ENCODE peak calls at places on chromosomes 2 and 18, in nine cellular contexts. One of them, this sample, is unnamed.

GRCh38 chr2:174681983-174682577 is 82.2 kb downstream of the CHRNA1 start:
- DNase-seq in esophagus squamous epithelium: no peak
- DNase-seq in ovary: peak; percentile 40
- DNase-seq in adrenal gland: no peak
- DNase-seq in breast epithelium: no peak
- DNase-seq in K562: no peak
- DNase-seq in right lobe of liver: peak; percentile 47
- DNase-seq in uterus: peak; percentile 47
- DNase-seq in stomach: peak; percentile 35
- DNase-seq in this sample: peak; percentile 78

GRCh38 chr2:61179701-61180639 is 18.0 kb downstream of the C2orf74 start:
- DNase-seq in esophagus squamous epithelium: no peak
- DNase-seq in ovary: peak; percentile 73
- DNase-seq in adrenal gland: peak; percentile 93
- DNase-seq in breast epithelium: no peak
- DNase-seq in K562: no peak
- DNase-seq in right lobe of liver: no peak
- DNase-seq in uterus: peak; percentile 67
- DNase-seq in stomach: peak; percentile 79
- DNase-seq in this sample: peak; percentile 92

GRCh38 chr2:111247491-111247890 is 126.8 kb downstream of the BCL2L11 start:
- DNase-seq in esophagus squamous epithelium: no peak
- DNase-seq in ovary: no peak
- DNase-seq in adrenal gland: no peak
- DNase-seq in breast epithelium: no peak
- DNase-seq in K562: no peak
- DNase-seq in right lobe of liver: no peak
- DNase-seq in uterus: no peak
- DNase-seq in stomach: no peak
- DNase-seq in this sample: no peak

GRCh38 chr18:524496-524895 is 24.0 kb upstream of the COLEC12 start:
- DNase-seq in esophagus squamous epithelium: no peak
- DNase-seq in ovary: no peak
- DNase-seq in adrenal gland: no peak
- DNase-seq in breast epithelium: no peak
- DNase-seq in K562: no peak
- DNase-seq in right lobe of liver: no peak
- DNase-seq in uterus: no peak
- DNase-seq in stomach: no peak
- DNase-seq in this sample: no peak

GRCh38 chr18:32289480-32290075 is 99.7 kb downstream of the MEP1B start:
- DNase-seq in esophagus squamous epithelium: no peak
- DNase-seq in ovary: peak; percentile 51
- DNase-seq in adrenal gland: no peak
- DNase-seq in breast epithelium: no peak
- DNase-seq in K562: no peak
- DNase-seq in right lobe of liver: no peak
- DNase-seq in uterus: no peak
- DNase-seq in stomach: peak; percentile 54
- DNase-seq in this sample: no peak

GRCh38 chr2:158184556-158185343 is 83.1 kb downstream of the UPP2 start:
- DNase-seq in esophagus squamous epithelium: no peak
- DNase-seq in ovary: no peak
- DNase-seq in adrenal gland: no peak
- DNase-seq in breast epithelium: no peak
- DNase-seq in K562: no peak
- DNase-seq in right lobe of liver: no peak
- DNase-seq in uterus: no peak
- DNase-seq in stomach: no peak
- DNase-seq in this sample: no peak

GRCh38 chr2:3041841-3042600 is 335.6 kb downstream of the EIPR1 start:
- DNase-seq in esophagus squamous epithelium: no peak
- DNase-seq in ovary: no peak
- DNase-seq in adrenal gland: peak; percentile 70
- DNase-seq in breast epithelium: no peak
- DNase-seq in K562: no peak
- DNase-seq in right lobe of liver: no peak
- DNase-seq in uterus: peak; percentile 20
- DNase-seq in stomach: no peak
- DNase-seq in this sample: no peak

GRCh38 chr18:46767217-46767616 is 10.4 kb upstream of the ST8SIA5 start:
- DNase-seq in esophagus squamous epithelium: no peak
- DNase-seq in ovary: no peak
- DNase-seq in adrenal gland: no peak
- DNase-seq in breast epithelium: no peak
- DNase-seq in K562: peak; percentile 27
- DNase-seq in right lobe of liver: no peak
- DNase-seq in uterus: no peak
- DNase-seq in stomach: no peak
- DNase-seq in this sample: no peak

GRCh38 chr2:224302952-224303351 is 99.0 kb downstream of the FAM124B start:
- DNase-seq in esophagus squamous epithelium: no peak
- DNase-seq in ovary: no peak
- DNase-seq in adrenal gland: no peak
- DNase-seq in breast epithelium: no peak
- DNase-seq in K562: no peak
- DNase-seq in right lobe of liver: no peak
- DNase-seq in uterus: no peak
- DNase-seq in stomach: no peak
- DNase-seq in this sample: no peak

GRCh38 chr18:61896767-61897166 is 4.0 kb upstream of the RNF152 start:
- DNase-seq in esophagus squamous epithelium: no peak
- DNase-seq in ovary: peak; percentile 45
- DNase-seq in adrenal gland: peak; percentile 80
- DNase-seq in breast epithelium: peak; percentile 85
- DNase-seq in K562: no peak
- DNase-seq in right lobe of liver: peak; percentile 54
- DNase-seq in uterus: peak; percentile 82
- DNase-seq in stomach: no peak
- DNase-seq in this sample: peak; percentile 90

GRCh38 chr2:237691908-237692600 is 64.7 kb downstream of the LRRFIP1 start:
- DNase-seq in esophagus squamous epithelium: peak; percentile 85
- DNase-seq in ovary: peak; percentile 97
- DNase-seq in adrenal gland: peak; percentile 97
- DNase-seq in breast epithelium: peak; percentile 92
- DNase-seq in K562: peak; percentile 95
- DNase-seq in right lobe of liver: peak; percentile 100
- DNase-seq in uterus: peak; percentile 96
- DNase-seq in stomach: peak; percentile 97
- DNase-seq in this sample: peak; percentile 99

DNA sequence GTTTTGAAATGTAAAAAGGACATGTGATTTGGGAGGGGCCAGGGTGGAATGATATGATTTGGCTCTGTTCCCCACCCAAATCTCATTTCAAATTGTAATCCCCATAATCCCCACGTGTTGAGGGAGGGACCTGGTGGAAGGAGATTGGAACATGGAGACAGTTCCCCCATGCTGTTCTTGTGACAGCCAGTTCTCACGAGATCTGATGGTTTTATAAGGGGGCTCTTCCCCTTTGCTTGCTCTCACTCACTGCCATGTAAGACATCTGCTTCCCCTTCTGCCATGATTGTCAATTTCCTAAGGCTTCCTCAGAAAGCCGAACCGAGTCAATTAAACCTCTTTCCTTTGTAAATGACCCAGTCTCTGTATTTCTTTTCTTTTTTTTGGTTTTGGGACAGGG is 39.2 kb downstream of the FECH start:
- DNase-seq in esophagus squamous epithelium: no peak
- DNase-seq in ovary: no peak
- DNase-seq in adrenal gland: no peak
- DNase-seq in breast epithelium: no peak
- DNase-seq in K562: no peak
- DNase-seq in right lobe of liver: no peak
- DNase-seq in uterus: no peak
- DNase-seq in stomach: no peak
- DNase-seq in this sample: no peak
- TF ChIP-seq POLR2A in esophagus squamous epithelium: no peak
- TF ChIP-seq POLR2A in ovary: no peak
- TF ChIP-seq POLR2A in adrenal gland: no peak
- TF ChIP-seq POLR2A in breast epithelium: no peak
- TF ChIP-seq POLR2A in K562: peak; percentile 46
- TF ChIP-seq POLR2A in right lobe of liver: no peak
- TF ChIP-seq POLR2A in uterus: no peak
- TF ChIP-seq POLR2A in stomach: no peak
- TF ChIP-seq POLR2A in this sample: no peak

GRCh38 chr2:20615046-20615465 is 35.8 kb downstream of the HS1BP3 start:
- DNase-seq in esophagus squamous epithelium: no peak
- DNase-seq in ovary: no peak
- DNase-seq in adrenal gland: no peak
- DNase-seq in breast epithelium: no peak
- DNase-seq in K562: no peak
- DNase-seq in right lobe of liver: peak; percentile 14
- DNase-seq in uterus: no peak
- DNase-seq in stomach: no peak
- DNase-seq in this sample: no peak
- TF ChIP-seq CTCF in esophagus squamous epithelium: no peak
- TF ChIP-seq CTCF in ovary: no peak
- TF ChIP-seq CTCF in adrenal gland: no peak
- TF ChIP-seq CTCF in breast epithelium: no peak
- TF ChIP-seq CTCF in K562: no peak
- TF ChIP-seq CTCF in right lobe of liver: no peak
- TF ChIP-seq CTCF in uterus: no peak
- TF ChIP-seq CTCF in stomach: no peak
- TF ChIP-seq CTCF in this sample: no peak

GRCh38 chr18:78970774-78971333 is 8.8 kb upstream of the SALL3 start:
- DNase-seq in esophagus squamous epithelium: no peak
- DNase-seq in ovary: no peak
- DNase-seq in adrenal gland: no peak
- DNase-seq in breast epithelium: no peak
- DNase-seq in K562: no peak
- DNase-seq in right lobe of liver: no peak
- DNase-seq in uterus: no peak
- DNase-seq in stomach: no peak
- DNase-seq in this sample: no peak

GRCh38 chr18:78972385-78972918 is 7.2 kb upstream of the SALL3 start:
- DNase-seq in esophagus squamous epithelium: no peak
- DNase-seq in ovary: no peak
- DNase-seq in adrenal gland: no peak
- DNase-seq in breast epithelium: no peak
- DNase-seq in K562: no peak
- DNase-seq in right lobe of liver: no peak
- DNase-seq in uterus: no peak
- DNase-seq in stomach: no peak
- DNase-seq in this sample: no peak

GRCh38 chr18:78973357-78974083 is 6.1 kb upstream of the SALL3 start:
- DNase-seq in esophagus squamous epithelium: no peak
- DNase-seq in ovary: no peak
- DNase-seq in adrenal gland: no peak
- DNase-seq in breast epithelium: no peak
- DNase-seq in K562: no peak
- DNase-seq in right lobe of liver: no peak
- DNase-seq in uterus: no peak
- DNase-seq in stomach: no peak
- DNase-seq in this sample: no peak

GRCh38 chr18:78972930-78973331 is 6.7 kb upstream of the SALL3 start:
- DNase-seq in esophagus squamous epithelium: no peak
- DNase-seq in ovary: no peak
- DNase-seq in adrenal gland: no peak
- DNase-seq in breast epithelium: no peak
- DNase-seq in K562: no peak
- DNase-seq in right lobe of liver: no peak
- DNase-seq in uterus: no peak
- DNase-seq in stomach: no peak
- DNase-seq in this sample: no peak

DNA sequence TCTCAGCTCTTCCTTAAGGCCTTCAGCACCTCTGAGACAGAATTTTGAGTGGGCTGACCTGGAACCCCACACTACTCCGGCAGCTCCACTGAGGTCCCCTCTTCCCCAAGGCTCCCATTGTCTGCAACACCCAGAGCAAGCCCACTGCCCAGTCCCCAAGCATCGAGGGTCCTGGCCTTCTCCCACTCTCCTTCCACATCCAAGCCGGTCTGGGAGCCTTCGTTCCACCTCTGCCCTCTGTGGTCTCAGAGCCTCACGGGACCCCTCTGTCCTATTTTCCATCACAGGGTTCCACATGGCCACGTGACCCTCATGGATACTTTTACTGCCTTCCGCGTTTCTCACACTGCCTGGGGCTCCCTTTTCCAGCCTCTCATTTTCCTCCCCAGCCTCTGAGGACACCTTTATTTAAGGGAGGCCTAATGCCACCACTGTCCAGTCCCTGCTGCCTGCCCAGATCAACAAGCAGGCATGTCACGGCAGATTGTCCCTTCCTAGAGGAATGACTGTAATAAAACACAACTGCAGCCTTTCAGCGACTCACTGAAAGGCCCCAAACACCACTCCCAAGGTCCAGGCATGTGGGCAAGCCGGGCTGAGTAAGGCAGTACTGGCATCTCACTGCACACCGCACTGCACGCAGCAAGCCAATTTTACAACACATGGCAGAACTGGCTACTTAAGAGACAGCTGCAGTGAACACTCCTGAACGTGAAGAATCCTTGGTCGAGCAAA is 7.9 kb upstream of the SALL3 start:
- DNase-seq in esophagus squamous epithelium: no peak
- DNase-seq in ovary: no peak
- DNase-seq in adrenal gland: no peak
- DNase-seq in breast epithelium: no peak
- DNase-seq in K562: no peak
- DNase-seq in right lobe of liver: no peak
- DNase-seq in uterus: no peak
- DNase-seq in stomach: no peak
- DNase-seq in this sample: no peak
- H3K27me3 ChIP-seq in esophagus squamous epithelium: peaks cover 91% of the 10 kb centered on the region
- H3K27me3 ChIP-seq in ovary: no peaks in the 10 kb centered on the region
- H3K27me3 ChIP-seq in adrenal gland: peaks cover 56% of the 10 kb centered on the region
- H3K27me3 ChIP-seq in breast epithelium: peaks cover 82% of the 10 kb centered on the region
- H3K27me3 ChIP-seq in K562: no peaks in the 10 kb centered on the region
- H3K27me3 ChIP-seq in right lobe of liver: peaks cover 10% of the 10 kb centered on the region
- H3K27me3 ChIP-seq in uterus: peaks cover 32% of the 10 kb centered on the region
- H3K27me3 ChIP-seq in stomach: peaks cover 20% of the 10 kb centered on the region
- H3K27me3 ChIP-seq in this sample: peaks cover 91% of the 10 kb centered on the region

GRCh38 chr2:164935467-164935807 is 19.9 kb downstream of the SLC38A11 start:
- DNase-seq in esophagus squamous epithelium: no peak
- DNase-seq in ovary: no peak
- DNase-seq in adrenal gland: no peak
- DNase-seq in breast epithelium: no peak
- DNase-seq in K562: no peak
- DNase-seq in right lobe of liver: no peak
- DNase-seq in uterus: no peak
- DNase-seq in stomach: no peak
- DNase-seq in this sample: no peak
- TF ChIP-seq POLR2A in esophagus squamous epithelium: no peak
- TF ChIP-seq POLR2A in ovary: no peak
- TF ChIP-seq POLR2A in adrenal gland: no peak
- TF ChIP-seq POLR2A in breast epithelium: no peak
- TF ChIP-seq POLR2A in K562: no peak
- TF ChIP-seq POLR2A in right lobe of liver: no peak
- TF ChIP-seq POLR2A in uterus: no peak
- TF ChIP-seq POLR2A in stomach: no peak
- TF ChIP-seq POLR2A in this sample: no peak